ENCODE peak calls at places on chromosomes 13 and 19, in ten cellular contexts. V, F, L, P, G, M, W, H, D and X are unnamed samples.
A peak's percentile ranks its signal among the peaks of the same experiment; 100 is the strongest.

GRCh38 chr13:112066624-112067004 is 335 bp upstream of the SOX1 start:
- DNase-seq in V (no peak), F (peak; percentile 96), L (no peak), P (peak; percentile 4), G (peak; percentile 61), M (no peak), W (no peak), H (peak; percentile 87), D (peak; percentile 49), X (peak; percentile 94)

GRCh38 chr13:59531571-59532091 is 632.1 kb downstream of the DIAPH3 start:
- DNase-seq in V (no peak), F (peak; percentile 55), L (no peak), P (peak; percentile 89), G (no peak), M (peak; percentile 87), W (peak; percentile 63), H (no peak), D (no peak), X (peak; percentile 30)

GRCh38 chr13:19601749-19602725 is 31.4 kb upstream of the MPHOSPH8 start:
- DNase-seq in V (no peak), F (peak; percentile 19), L (peak; percentile 89), P (no peak), G (peak; percentile 5), M (peak; percentile 61), W (no peak), H (peak; percentile 60), D (peak; percentile 38), X (peak; percentile 77)

GRCh38 chr19:43527860-43528622 is 1.0 kb upstream of the ETHE1 start:
- DNase-seq in V (no peak), F (peak; percentile 70), L (no peak), P (no peak), G (no peak), M (peak; percentile 53), W (peak; percentile 35), H (peak; percentile 61), D (no peak), X (no peak)

GRCh38 chr19:10393137-10393536 is 10.2 kb downstream of the CDC37 start:
- DNase-seq in V (no peak), F (no peak), L (no peak), P (no peak), G (no peak), M (no peak), W (no peak), H (no peak), D (no peak), X (no peak)

GRCh38 chr19:18551631-18552030 is 6.0 kb upstream of the KXD1 start:
- DNase-seq in V (no peak), F (no peak), L (no peak), P (no peak), G (no peak), M (no peak), W (no peak), H (peak; percentile 57), D (no peak), X (no peak)

GRCh38 chr19:6416658-6417405 is 7.8 kb downstream of the KHSRP start:
- DNase-seq in V (no peak), F (no peak), L (peak; percentile 22), P (no peak), G (no peak), M (no peak), W (no peak), H (no peak), D (no peak), X (no peak)

GRCh38 chr13:110231348-110232047 is 75.5 kb downstream of the COL4A1 start:
- DNase-seq in V (no peak), F (no peak), L (no peak), P (no peak), G (no peak), M (no peak), W (no peak), H (peak; percentile 73), D (no peak), X (no peak)

GRCh38 chr13:40342461-40342860 is 324.0 kb downstream of the FOXO1 start:
- DNase-seq in V (no peak), F (no peak), L (no peak), P (no peak), G (no peak), M (no peak), W (no peak), H (no peak), D (no peak), X (no peak)

GRCh38 chr13:98353750-98354149 is 176.7 kb upstream of the RNF113B start:
- DNase-seq in V (no peak), F (no peak), L (no peak), P (peak; percentile 20), G (no peak), M (no peak), W (no peak), H (no peak), D (no peak), X (no peak)

GRCh38 chr13:85093808-85094207 is 705.4 kb downstream of the SLITRK6 start:
- DNase-seq in V (no peak), F (no peak), L (no peak), P (peak; percentile 8), G (no peak), M (peak; percentile 44), W (no peak), H (no peak), D (no peak), X (no peak)

GRCh38 chr13:20272571-20273171 is 40.6 kb upstream of the GJB6 start:
- DNase-seq in V (no peak), F (no peak), L (no peak), P (no peak), G (no peak), M (no peak), W (no peak), H (no peak), D (no peak), X (no peak)

GRCh38 chr13:30119476-30119875 is 187.9 kb downstream of the KATNAL1 start:
- DNase-seq in V (no peak), F (no peak), L (no peak), P (peak; percentile 67), G (peak; percentile 25), M (no peak), W (no peak), H (no peak), D (no peak), X (no peak)

GRCh38 chr19:11096210-11096841 is 7.1 kb downstream of the LDLR start:
- DNase-seq in V (peak; percentile 33), F (no peak), L (peak; percentile 65), P (peak; percentile 87), G (no peak), M (peak; percentile 81), W (no peak), H (no peak), D (no peak), X (no peak)

GRCh38 chr13:67267136-67267535 is 37.0 kb upstream of the PCDH9 start:
- DNase-seq in V (no peak), F (no peak), L (no peak), P (peak; percentile 56), G (no peak), M (no peak), W (no peak), H (no peak), D (no peak), X (no peak)

GRCh38 chr19:17402982-17403855 is 2.2 kb downstream of the BST2 start:
- DNase-seq in V (no peak), F (no peak), L (peak; percentile 83), P (no peak), G (no peak), M (no peak), W (no peak), H (peak; percentile 35), D (peak; percentile 42), X (peak; percentile 93)

GRCh38 chr13:23996456-23996855 is 99.2 kb upstream of the C1QTNF9B start:
- DNase-seq in V (no peak), F (no peak), L (no peak), P (no peak), G (no peak), M (no peak), W (no peak), H (no peak), D (no peak), X (no peak)